ENCODE peak calls at places on chromosomes 5 and 9, in six cellular contexts. H is GM12878, N is upper lobe of left lung, V is A549, S is K562, E is HepG2. C is an unnamed sample.

GRCh38 chr5:16457853-16458252 is 7.7 kb downstream of the ZNF622 start:
- ATAC-seq in H (no peak), N (no peak), V (no peak), S (no peak), E (no peak), C (no peak)

GRCh38 chr5:128885649-128886255 is 79.5 kb upstream of the SLC27A6 start:
- ATAC-seq in H (no peak), N (no peak), V (no peak), S (no peak), E (no peak), C (no peak)

GRCh38 chr9:88420227-88420626 is 32.0 kb downstream of the SPIN1 start:
- ATAC-seq in H (no peak), N (no peak), V (no peak), S (no peak), E (no peak), C (no peak)

GRCh38 chr5:53335115-53335514 is 145.3 kb upstream of the FST start:
- ATAC-seq in H (peak), N (no peak), V (no peak), S (no peak), E (peak), C (no peak)

GRCh38 chr9:136748656-136749551 is 579 bp upstream of the LCN6 start:
- ATAC-seq in H (no peak), N (no peak), V (no peak), S (no peak), E (no peak), C (peak)

GRCh38 chr5:158769702-158770101 is 330.0 kb downstream of the EBF1 start:
- ATAC-seq in H (no peak), N (no peak), V (no peak), S (no peak), E (no peak), C (peak)

GRCh38 chr9:117462926-117463325 is 48.1 kb upstream of the ASTN2 start:
- ATAC-seq in H (no peak), N (no peak), V (no peak), S (no peak), E (no peak), C (no peak)

GRCh38 chr5:160188151-160188967 is 40.9 kb upstream of the FABP6 start:
- ATAC-seq in H (no peak), N (peak), V (peak), S (peak), E (peak), C (peak)

GRCh38 chr5:55823151-55823796 is 27.9 kb upstream of the IL31RA start:
- ATAC-seq in H (no peak), N (no peak), V (no peak), S (no peak), E (no peak), C (no peak)

GRCh38 chr5:29790281-29790680 is 1403.2 kb upstream of the CDH6 start:
- ATAC-seq in H (no peak), N (no peak), V (no peak), S (no peak), E (no peak), C (no peak)
- TF ChIP-seq EP300 in H (no peak), N (no peak), V (no peak), S (no peak), E (no peak), C (no peak)

GRCh38 chr5:119527346-119527745 is 75.0 kb downstream of the HSD17B4 start:
- ATAC-seq in H (no peak), N (no peak), V (no peak), S (no peak), E (no peak), C (no peak)
- TF ChIP-seq EP300 in H (no peak), N (no peak), V (no peak), S (no peak), E (no peak), C (no peak)

GRCh38 chr9:304519-305185 is 90.0 kb downstream of the DOCK8 start:
- ATAC-seq in H (no peak), N (peak), V (no peak), S (no peak), E (no peak), C (no peak)

GRCh38 chr9:304106-304505 is 89.4 kb downstream of the DOCK8 start:
- ATAC-seq in H (no peak), N (no peak), V (no peak), S (no peak), E (no peak), C (no peak)

GRCh38 chr9:297795-298119 is 83.1 kb downstream of the DOCK8 start:
- ATAC-seq in H (no peak), N (no peak), V (no peak), S (no peak), E (no peak), C (no peak)

GRCh38 chr9:306907-307306 is 92.2 kb downstream of the DOCK8 start:
- ATAC-seq in H (peak), N (peak), V (no peak), S (peak), E (peak), C (no peak)

DNA sequence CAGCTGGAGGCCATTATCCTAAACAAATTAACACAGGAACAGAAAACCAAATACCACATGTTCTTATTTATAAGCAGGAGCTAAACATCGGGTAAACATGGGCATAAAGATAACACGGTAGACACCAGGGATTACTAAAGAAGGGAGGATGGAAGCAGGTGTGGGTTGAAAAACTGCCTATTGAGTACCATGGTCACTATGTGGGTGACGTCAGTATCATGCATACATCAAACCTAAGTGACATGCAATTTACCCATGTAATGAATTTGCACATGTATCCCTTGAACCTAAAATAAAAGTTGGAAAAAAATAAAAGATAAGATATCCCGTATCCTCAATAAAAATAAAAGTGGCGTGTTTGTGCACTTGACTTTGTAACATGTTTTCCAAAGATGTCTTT is 88.8 kb downstream of the DOCK8 start:
- ATAC-seq in H (no peak), N (no peak), V (no peak), S (no peak), E (no peak), C (no peak)
- TF ChIP-seq EP300 in H (no peak), N (no peak), V (no peak), S (no peak), E (no peak), C (no peak)

GRCh38 chr5:172897691-172898512 is 61.3 kb upstream of the RPL26L1 start:
- ATAC-seq in H (no peak), N (no peak), V (peak), S (no peak), E (no peak), C (peak)
- TF ChIP-seq EP300 in H (no peak), N (peak), V (peak), S (no peak), E (no peak), C (no peak)

GRCh38 chr5:32187675-32188074 is 13.6 kb upstream of the GOLPH3 start:
- ATAC-seq in H (no peak), N (no peak), V (no peak), S (no peak), E (no peak), C (no peak)

GRCh38 chr5:32195265-32195664 is 21.1 kb upstream of the GOLPH3 start:
- ATAC-seq in H (no peak), N (no peak), V (no peak), S (no peak), E (no peak), C (no peak)

GRCh38 chr5:32197032-32197431 is 22.9 kb upstream of the GOLPH3 start:
- ATAC-seq in H (no peak), N (no peak), V (no peak), S (no peak), E (no peak), C (no peak)

GRCh38 chr5:32190094-32190493 is 16.0 kb upstream of the GOLPH3 start:
- ATAC-seq in H (no peak), N (no peak), V (no peak), S (peak), E (peak), C (peak)

DNA sequence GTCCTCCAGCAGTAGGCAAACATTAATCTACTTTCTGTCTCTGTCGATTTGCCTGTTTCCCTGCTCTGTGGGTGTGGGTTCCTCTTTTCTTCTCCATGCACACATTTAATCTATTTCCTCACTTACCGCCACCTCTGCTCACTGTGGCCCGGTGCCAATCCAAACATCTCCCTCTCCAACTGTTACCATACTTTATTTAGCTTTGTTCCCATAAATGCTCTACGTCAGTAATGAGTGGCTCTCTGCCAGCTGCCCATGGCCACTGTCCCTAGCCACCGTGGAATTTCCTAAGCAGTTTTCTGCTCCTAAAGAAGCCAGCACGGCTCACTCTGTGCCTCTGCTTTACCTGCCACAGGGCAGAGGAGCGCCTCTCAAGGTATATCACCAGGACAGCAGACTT is 19.5 kb upstream of the GOLPH3 start:
- ATAC-seq in H (peak), N (peak), V (peak), S (peak), E (peak), C (peak)
- TF ChIP-seq EP300 in H (no peak), N (peak), V (peak), S (no peak), E (peak), C (no peak)

GRCh38 chr9:116008278-116008677 is 145.3 kb upstream of the PAPPA start:
- ATAC-seq in H (no peak), N (no peak), V (no peak), S (no peak), E (no peak), C (no peak)
- TF ChIP-seq EP300 in H (no peak), N (no peak), V (no peak), S (no peak), E (no peak), C (no peak)

GRCh38 chr9:89606049-89606481 is 1.3 kb downstream of the GADD45G start:
- ATAC-seq in H (peak), N (peak), V (peak), S (peak), E (peak), C (peak)
- TF ChIP-seq EP300 in H (no peak), N (no peak), V (no peak), S (no peak), E (no peak), C (no peak)

DNA sequence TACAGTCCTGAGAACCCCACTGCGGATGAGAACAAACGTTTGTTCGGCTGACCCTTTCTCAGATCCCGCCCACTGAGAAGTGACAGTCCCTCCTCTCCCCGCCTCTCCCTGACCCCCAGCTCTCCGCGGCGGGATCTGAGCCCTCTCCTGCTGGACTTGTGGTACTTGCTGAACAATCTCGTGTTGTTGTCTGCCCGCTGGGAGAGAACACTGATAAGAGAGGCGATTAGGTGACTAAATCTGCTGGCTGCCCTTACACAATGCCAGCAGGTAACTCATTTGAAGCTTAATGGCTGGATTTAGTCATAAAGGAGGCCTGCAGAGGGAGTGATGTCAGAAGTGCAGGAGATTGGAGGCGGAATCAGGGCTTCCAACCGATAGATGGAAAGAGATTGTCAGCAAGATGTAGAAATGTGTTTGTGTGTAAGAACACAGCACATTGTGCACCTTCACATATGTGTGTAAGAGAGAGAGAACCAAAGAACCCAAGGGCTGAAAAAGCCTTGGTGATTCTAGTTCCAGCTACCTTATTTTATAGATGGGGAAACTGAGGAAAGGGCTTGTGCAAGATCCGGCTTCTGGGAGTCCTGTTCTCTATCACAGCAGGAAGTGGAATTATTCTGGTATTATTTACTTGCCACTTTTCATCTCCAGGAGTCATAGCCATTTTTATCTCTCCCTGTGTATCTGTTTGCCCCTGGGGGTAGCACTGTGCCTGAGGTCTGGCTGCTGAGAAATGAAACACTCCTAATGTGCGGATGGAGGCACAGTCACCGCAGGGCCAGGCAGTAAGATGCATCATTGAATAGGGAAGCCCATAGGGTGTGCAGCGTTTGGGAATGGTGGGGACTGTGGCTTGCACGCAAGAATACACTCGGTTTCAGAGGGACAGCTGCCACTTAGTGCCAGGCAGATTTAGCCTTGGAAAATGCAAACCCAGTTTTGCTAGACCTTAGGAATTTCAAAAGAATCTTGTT is 203.7 kb upstream of the MSX2 start:
- ATAC-seq in H (no peak), N (peak), V (no peak), S (no peak), E (peak), C (no peak)
- TF ChIP-seq EP300 in H (no peak), N (no peak), V (no peak), S (no peak), E (no peak), C (no peak)

GRCh38 chr5:168528521-168529360 is at the start of gene FBLL1:
- ATAC-seq in H (no peak), N (no peak), V (peak), S (peak), E (peak), C (peak)
- TF ChIP-seq EP300 in H (no peak), N (no peak), V (no peak), S (no peak), E (no peak), C (no peak)

GRCh38 chr9:5044160-5044559 is 59.1 kb downstream of the JAK2 start:
- ATAC-seq in H (no peak), N (no peak), V (no peak), S (no peak), E (no peak), C (no peak)
- TF ChIP-seq EP300 in H (no peak), N (no peak), V (no peak), S (no peak), E (no peak), C (no peak)